ENCODE peak calls at places on chromosomes 5 and 9, in nine cellular contexts. One of them, this sample, is unnamed.

GRCh38 chr9:126939821-126940221 is 25.2 kb downstream of the RALGPS1 start:
- DNase-seq in AG04450: no peak
- DNase-seq in cardiac muscle cell: no peak
- DNase-seq in tibial nerve: no peak
- DNase-seq in ovary: no peak
- DNase-seq in fibroblast of lung: no peak
- DNase-seq in CD4-positive, alpha-beta T cell: no peak
- DNase-seq in H9: no peak
- DNase-seq in left ventricle myocardium inferior: no peak
- DNase-seq in this sample: no peak

GRCh38 chr5:40333459-40334241 is 346.1 kb upstream of the PTGER4 start:
- DNase-seq in ovary: no peak
- DNase-seq in cardiac muscle cell: peak; percentile 3
- DNase-seq in H9: no peak
- DNase-seq in AG04450: no peak
- DNase-seq in CD4-positive, alpha-beta T cell: no peak
- DNase-seq in left ventricle myocardium inferior: no peak
- DNase-seq in tibial nerve: no peak
- DNase-seq in fibroblast of lung: peak; percentile 11
- DNase-seq in this sample: no peak

GRCh38 chr5:110702704-110703103 is 23.8 kb downstream of the TMEM232 start:
- DNase-seq in ovary: no peak
- DNase-seq in left ventricle myocardium inferior: no peak
- DNase-seq in fibroblast of lung: no peak
- DNase-seq in H9: no peak
- DNase-seq in cardiac muscle cell: no peak
- DNase-seq in AG04450: no peak
- DNase-seq in tibial nerve: no peak
- DNase-seq in CD4-positive, alpha-beta T cell: no peak
- DNase-seq in this sample: no peak

GRCh38 chr5:149387982-149388381 is 8.9 kb upstream of the IL17B start:
- DNase-seq in left ventricle myocardium inferior: no peak
- DNase-seq in H9: no peak
- DNase-seq in cardiac muscle cell: peak; percentile 86
- DNase-seq in CD4-positive, alpha-beta T cell: no peak
- DNase-seq in tibial nerve: no peak
- DNase-seq in AG04450: no peak
- DNase-seq in fibroblast of lung: peak; percentile 74
- DNase-seq in ovary: peak; percentile 69
- DNase-seq in this sample: peak; percentile 70

GRCh38 chr5:126521130-126521529 is 73.9 kb downstream of the ALDH7A1 start:
- DNase-seq in left ventricle myocardium inferior: no peak
- DNase-seq in fibroblast of lung: no peak
- DNase-seq in AG04450: no peak
- DNase-seq in ovary: no peak
- DNase-seq in CD4-positive, alpha-beta T cell: no peak
- DNase-seq in cardiac muscle cell: no peak
- DNase-seq in tibial nerve: no peak
- DNase-seq in H9: no peak
- DNase-seq in this sample: no peak

GRCh38 chr5:65482727-65483473 is 1.2 kb upstream of the ADAMTS6 start:
- DNase-seq in tibial nerve: peak; percentile 24
- DNase-seq in cardiac muscle cell: peak; percentile 76
- DNase-seq in ovary: no peak
- DNase-seq in AG04450: no peak
- DNase-seq in left ventricle myocardium inferior: no peak
- DNase-seq in H9: peak; percentile 40
- DNase-seq in CD4-positive, alpha-beta T cell: no peak
- DNase-seq in fibroblast of lung: peak; percentile 75
- DNase-seq in this sample: no peak

GRCh38 chr5:125987677-125988255 is 435.4 kb upstream of the GRAMD2B start:
- DNase-seq in AG04450: no peak
- DNase-seq in ovary: no peak
- DNase-seq in H9: peak; percentile 28
- DNase-seq in tibial nerve: no peak
- DNase-seq in fibroblast of lung: no peak
- DNase-seq in CD4-positive, alpha-beta T cell: no peak
- DNase-seq in cardiac muscle cell: peak; percentile 32
- DNase-seq in left ventricle myocardium inferior: no peak
- DNase-seq in this sample: no peak

GRCh38 chr5:103624035-103624461 is 61.5 kb upstream of the NUDT12 start:
- DNase-seq in ovary: no peak
- DNase-seq in AG04450: peak; percentile 55
- DNase-seq in tibial nerve: no peak
- DNase-seq in CD4-positive, alpha-beta T cell: no peak
- DNase-seq in H9: no peak
- DNase-seq in left ventricle myocardium inferior: no peak
- DNase-seq in fibroblast of lung: peak; percentile 74
- DNase-seq in cardiac muscle cell: peak; percentile 91
- DNase-seq in this sample: no peak

GRCh38 chr5:146188358-146188757 is 5.9 kb upstream of the LARS1 start:
- DNase-seq in AG04450: peak; percentile 21
- DNase-seq in fibroblast of lung: peak; percentile 80
- DNase-seq in H9: no peak
- DNase-seq in left ventricle myocardium inferior: no peak
- DNase-seq in cardiac muscle cell: no peak
- DNase-seq in ovary: no peak
- DNase-seq in tibial nerve: no peak
- DNase-seq in CD4-positive, alpha-beta T cell: no peak
- DNase-seq in this sample: no peak

GRCh38 chr9:97766092-97766491 is 69.0 kb upstream of the XPA start:
- DNase-seq in fibroblast of lung: peak; percentile 36
- DNase-seq in tibial nerve: no peak
- DNase-seq in AG04450: no peak
- DNase-seq in H9: no peak
- DNase-seq in ovary: no peak
- DNase-seq in CD4-positive, alpha-beta T cell: no peak
- DNase-seq in cardiac muscle cell: peak; percentile 20
- DNase-seq in left ventricle myocardium inferior: no peak
- DNase-seq in this sample: no peak

GRCh38 chr5:181108578-181109165 is 22.3 kb downstream of the OR2V1 start:
- DNase-seq in ovary: no peak
- DNase-seq in cardiac muscle cell: no peak
- DNase-seq in fibroblast of lung: no peak
- DNase-seq in AG04450: no peak
- DNase-seq in tibial nerve: no peak
- DNase-seq in left ventricle myocardium inferior: no peak
- DNase-seq in H9: no peak
- DNase-seq in CD4-positive, alpha-beta T cell: no peak
- DNase-seq in this sample: no peak

GRCh38 chr5:176542596-176543427 is 5.6 kb upstream of the RNF44 start:
- DNase-seq in fibroblast of lung: peak; percentile 19
- DNase-seq in left ventricle myocardium inferior: no peak
- DNase-seq in H9: no peak
- DNase-seq in AG04450: no peak
- DNase-seq in tibial nerve: no peak
- DNase-seq in ovary: peak; percentile 67
- DNase-seq in CD4-positive, alpha-beta T cell: no peak
- DNase-seq in cardiac muscle cell: peak; percentile 35
- DNase-seq in this sample: no peak

GRCh38 chr5:83827111-83827541 is 106.5 kb upstream of the HAPLN1 start:
- DNase-seq in cardiac muscle cell: peak; percentile 97
- DNase-seq in H9: no peak
- DNase-seq in tibial nerve: peak; percentile 14
- DNase-seq in ovary: no peak
- DNase-seq in AG04450: no peak
- DNase-seq in fibroblast of lung: peak; percentile 66
- DNase-seq in CD4-positive, alpha-beta T cell: no peak
- DNase-seq in left ventricle myocardium inferior: no peak
- DNase-seq in this sample: no peak

GRCh38 chr5:33275921-33276705 is 164.7 kb upstream of the TARS1 start:
- DNase-seq in CD4-positive, alpha-beta T cell: no peak
- DNase-seq in H9: no peak
- DNase-seq in ovary: no peak
- DNase-seq in AG04450: no peak
- DNase-seq in fibroblast of lung: peak; percentile 88
- DNase-seq in tibial nerve: no peak
- DNase-seq in cardiac muscle cell: no peak
- DNase-seq in left ventricle myocardium inferior: no peak
- DNase-seq in this sample: no peak

GRCh38 chr5:101728933-101729332 is 567.2 kb downstream of the SLCO4C1 start:
- DNase-seq in left ventricle myocardium inferior: no peak
- DNase-seq in AG04450: no peak
- DNase-seq in ovary: no peak
- DNase-seq in tibial nerve: no peak
- DNase-seq in fibroblast of lung: no peak
- DNase-seq in cardiac muscle cell: no peak
- DNase-seq in H9: no peak
- DNase-seq in CD4-positive, alpha-beta T cell: no peak
- DNase-seq in this sample: no peak

DNA sequence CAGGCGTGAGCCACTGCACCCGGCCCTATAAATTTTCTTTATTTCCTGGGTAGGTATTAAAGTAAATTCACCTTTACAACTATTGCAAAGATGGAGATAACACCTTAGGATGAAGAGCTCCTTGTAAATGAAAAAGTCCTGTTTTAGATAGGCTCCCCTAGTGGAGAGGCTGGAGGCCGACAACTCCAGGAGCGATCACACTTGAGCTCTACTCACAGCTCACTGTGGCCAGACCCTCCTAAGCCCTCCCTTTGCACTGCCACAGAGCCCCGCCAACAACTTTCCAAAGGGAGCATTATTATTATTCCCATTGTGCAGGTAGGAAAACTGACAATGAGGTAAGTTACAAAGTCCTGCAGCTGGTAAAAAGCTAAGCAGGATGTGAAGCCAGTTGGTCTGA is 139.1 kb upstream of the ERCC6L2 start:
- DNase-seq in AG04450: no peak
- DNase-seq in H9: peak; percentile 62
- DNase-seq in cardiac muscle cell: peak; percentile 22
- DNase-seq in ovary: no peak
- DNase-seq in tibial nerve: no peak
- DNase-seq in fibroblast of lung: no peak
- DNase-seq in CD4-positive, alpha-beta T cell: no peak
- DNase-seq in left ventricle myocardium inferior: no peak
- DNase-seq in this sample: no peak
- TF ChIP-seq CTCF in AG04450: peak; percentile 52
- TF ChIP-seq CTCF in H9: peak; percentile 74
- TF ChIP-seq CTCF in cardiac muscle cell: peak; percentile 53
- TF ChIP-seq CTCF in ovary: no peak
- TF ChIP-seq CTCF in tibial nerve: no peak
- TF ChIP-seq CTCF in fibroblast of lung: no peak
- TF ChIP-seq CTCF in CD4-positive, alpha-beta T cell: no peak
- TF ChIP-seq CTCF in left ventricle myocardium inferior: peak; percentile 12
- TF ChIP-seq CTCF in this sample: no peak

DNA sequence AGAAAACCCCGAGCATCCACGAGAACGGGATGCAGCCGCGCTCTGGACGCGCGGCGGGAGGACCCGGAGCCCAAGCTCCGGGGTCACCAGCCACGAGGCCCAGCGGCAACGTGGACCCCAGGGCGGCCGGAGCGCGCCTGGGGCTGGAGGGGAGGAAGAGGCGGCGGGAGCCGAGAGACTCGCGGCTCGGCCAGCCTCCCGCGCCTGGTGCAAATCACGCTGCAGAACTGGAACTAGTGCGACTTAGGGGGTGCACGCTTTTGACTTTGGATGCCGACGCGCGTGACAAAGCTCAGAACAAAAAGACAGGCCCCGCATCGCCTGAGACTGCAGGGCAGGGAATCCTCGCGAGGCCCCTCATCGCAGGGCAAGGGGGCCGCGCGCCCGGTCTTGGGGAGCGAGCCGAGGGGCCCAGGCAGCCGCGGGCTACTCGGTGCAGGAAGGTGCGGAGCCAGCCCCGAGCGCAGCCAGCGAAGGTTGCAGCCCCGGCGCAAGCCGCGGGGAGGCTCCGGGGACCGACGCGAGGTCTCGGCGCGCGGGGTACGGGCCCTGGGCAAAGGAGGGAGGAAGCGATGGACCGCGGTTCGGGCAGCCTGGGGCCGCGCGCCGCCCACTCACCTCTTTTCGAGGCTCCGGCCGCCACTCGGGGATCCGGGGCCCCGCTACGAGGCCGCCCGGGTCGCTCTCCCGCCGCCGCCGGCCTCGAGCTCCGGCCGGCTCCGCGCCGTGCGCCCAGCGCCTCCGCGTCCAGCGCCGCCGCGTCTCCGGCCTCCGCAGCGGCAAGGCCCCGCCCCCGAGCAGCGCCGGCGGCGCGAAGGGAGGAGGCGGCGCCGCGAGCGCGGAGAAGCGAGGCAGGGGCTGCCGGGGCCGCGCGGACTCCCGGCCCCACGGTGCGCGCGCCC is at the start of gene GOLM1:
- DNase-seq in fibroblast of lung: peak; percentile 70
- DNase-seq in left ventricle myocardium inferior: peak; percentile 46
- DNase-seq in AG04450: no peak
- DNase-seq in ovary: peak; percentile 74
- DNase-seq in tibial nerve: no peak
- DNase-seq in cardiac muscle cell: peak; percentile 79
- DNase-seq in CD4-positive, alpha-beta T cell: no peak
- DNase-seq in H9: peak; percentile 44
- DNase-seq in this sample: peak; percentile 73
- H3K27ac ChIP-seq in fibroblast of lung: peak within 1 kb of the TSS; percentile 54
- H3K27ac ChIP-seq in left ventricle myocardium inferior: peak within 1 kb of the TSS; percentile 76
- H3K27ac ChIP-seq in AG04450: peak within 1 kb of the TSS; percentile 31
- H3K27ac ChIP-seq in ovary: peak within 1 kb of the TSS; percentile 70
- H3K27ac ChIP-seq in tibial nerve: peak within 1 kb of the TSS; percentile 16
- H3K27ac ChIP-seq in cardiac muscle cell: no peak within 1 kb of the TSS
- H3K27ac ChIP-seq in CD4-positive, alpha-beta T cell: no peak within 1 kb of the TSS
- H3K27ac ChIP-seq in H9: no peak within 1 kb of the TSS
- H3K27ac ChIP-seq in this sample: peak within 1 kb of the TSS; percentile 76

DNA sequence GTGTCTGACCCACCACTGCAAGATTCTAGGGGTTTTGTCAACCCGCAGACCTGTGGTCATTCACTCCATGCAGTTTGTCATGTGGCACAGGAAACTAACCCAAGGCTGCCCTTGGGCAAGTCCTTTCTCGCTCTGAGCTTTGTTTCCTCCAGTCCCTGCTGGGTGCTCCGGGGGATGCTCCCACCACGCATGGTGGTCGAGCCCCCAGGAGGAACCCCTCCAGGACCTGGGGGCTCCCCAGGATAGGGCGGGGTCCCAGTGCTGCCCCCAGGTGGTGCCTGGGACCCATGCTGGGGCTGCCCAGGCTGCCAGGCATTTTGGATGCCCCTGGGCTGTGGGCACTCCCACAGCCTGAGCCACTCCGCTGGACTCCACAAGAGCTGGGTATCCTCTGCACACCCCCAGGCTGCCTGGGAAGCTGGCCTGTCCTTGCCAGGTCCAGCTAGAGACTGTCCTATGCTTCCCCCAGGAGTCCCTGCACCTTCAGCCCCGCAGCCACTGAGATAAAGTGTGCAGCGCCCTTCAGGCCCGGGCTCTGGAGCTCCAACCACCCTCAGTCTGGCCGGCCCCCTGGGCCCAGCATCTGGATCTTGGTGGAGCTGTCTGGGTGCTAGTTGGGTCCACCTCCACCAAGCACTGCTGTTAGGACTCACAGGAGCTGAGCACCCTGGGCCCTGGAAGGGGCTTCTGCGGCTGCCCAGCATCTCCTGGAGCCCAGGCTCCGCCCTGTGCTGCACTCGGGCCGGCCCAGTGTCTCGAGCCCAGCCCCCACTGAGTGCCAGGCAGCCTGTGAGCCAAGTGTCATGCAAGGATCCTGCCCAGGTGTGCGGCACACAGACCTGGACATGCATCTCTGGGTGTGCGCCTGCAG is 104.3 kb downstream of the PHF2 start:
- DNase-seq in H9: peak; percentile 29
- DNase-seq in CD4-positive, alpha-beta T cell: no peak
- DNase-seq in AG04450: no peak
- DNase-seq in left ventricle myocardium inferior: peak; percentile 13
- DNase-seq in tibial nerve: peak; percentile 3
- DNase-seq in fibroblast of lung: no peak
- DNase-seq in cardiac muscle cell: no peak
- DNase-seq in ovary: peak; percentile 26
- DNase-seq in this sample: peak; percentile 54
- TF ChIP-seq CTCF in H9: peak; percentile 26
- TF ChIP-seq CTCF in CD4-positive, alpha-beta T cell: no peak
- TF ChIP-seq CTCF in AG04450: peak; percentile 9
- TF ChIP-seq CTCF in left ventricle myocardium inferior: no peak
- TF ChIP-seq CTCF in tibial nerve: no peak
- TF ChIP-seq CTCF in fibroblast of lung: peak; percentile 10
- TF ChIP-seq CTCF in cardiac muscle cell: no peak
- TF ChIP-seq CTCF in ovary: no peak
- TF ChIP-seq CTCF in this sample: no peak

GRCh38 chr5:123186762-123187161 is 97.7 kb downstream of the PRDM6 start:
- DNase-seq in CD4-positive, alpha-beta T cell: no peak
- DNase-seq in H9: no peak
- DNase-seq in ovary: no peak
- DNase-seq in tibial nerve: no peak
- DNase-seq in fibroblast of lung: no peak
- DNase-seq in AG04450: no peak
- DNase-seq in left ventricle myocardium inferior: no peak
- DNase-seq in cardiac muscle cell: no peak
- DNase-seq in this sample: no peak
- H3K27ac ChIP-seq in CD4-positive, alpha-beta T cell: no peak overlapping the region
- H3K27ac ChIP-seq in H9: no peak overlapping the region
- H3K27ac ChIP-seq in ovary: no peak overlapping the region
- H3K27ac ChIP-seq in tibial nerve: no peak overlapping the region
- H3K27ac ChIP-seq in fibroblast of lung: no peak overlapping the region
- H3K27ac ChIP-seq in AG04450: no peak overlapping the region
- H3K27ac ChIP-seq in left ventricle myocardium inferior: no peak overlapping the region
- H3K27ac ChIP-seq in cardiac muscle cell: peak overlapping the region; percentile 53
- H3K27ac ChIP-seq in this sample: no peak overlapping the region

This sample was measured in sigmoid colon.